ENCODE peak calls at places on chromosomes 6 and 20, in six cellular contexts. One of them, this sample, is unnamed. For H3F3A and H3K36me3, the result is how much of the 10 kb centered on the place peaks cover.

GRCh38 chr6:148760143-148760505 is 13.3 kb downstream of the UST start:
- DNase-seq in MM.1S: no peak
- DNase-seq in PC-9: no peak
- DNase-seq in neural progenitor cell: no peak
- DNase-seq in GM23338: no peak
- DNase-seq in PC-3: no peak
- DNase-seq in this sample: peak

GRCh38 chr6:14655201-14655988 is 537.8 kb downstream of the CD83 start:
- DNase-seq in PC-9: no peak
- DNase-seq in GM23338: no peak
- DNase-seq in PC-3: no peak
- DNase-seq in neural progenitor cell: no peak
- DNase-seq in MM.1S: peak
- DNase-seq in this sample: no peak

GRCh38 chr20:60256811-60257210 is 298.6 kb downstream of the CDH26 start:
- DNase-seq in MM.1S: no peak
- DNase-seq in PC-9: no peak
- DNase-seq in PC-3: no peak
- DNase-seq in GM23338: no peak
- DNase-seq in neural progenitor cell: no peak
- DNase-seq in this sample: no peak

GRCh38 chr20:59082077-59082740 is 39.6 kb upstream of the PRELID3B start:
- DNase-seq in neural progenitor cell: no peak
- DNase-seq in MM.1S: no peak
- DNase-seq in GM23338: peak
- DNase-seq in PC-3: peak
- DNase-seq in PC-9: peak
- DNase-seq in this sample: peak

GRCh38 chr20:1861347-1861987 is 33.7 kb upstream of the SIRPA start:
- DNase-seq in GM23338: no peak
- DNase-seq in MM.1S: no peak
- DNase-seq in PC-9: no peak
- DNase-seq in PC-3: no peak
- DNase-seq in neural progenitor cell: no peak
- DNase-seq in this sample: peak

GRCh38 chr6:138692978-138693909 is 80.3 kb upstream of the CCDC28A start:
- DNase-seq in neural progenitor cell: peak
- DNase-seq in GM23338: peak
- DNase-seq in MM.1S: peak
- DNase-seq in PC-9: peak
- DNase-seq in PC-3: peak
- DNase-seq in this sample: peak

GRCh38 chr6:44094403-44095242 is 32.6 kb downstream of the MRPL14 start:
- DNase-seq in PC-3: no peak
- DNase-seq in MM.1S: no peak
- DNase-seq in PC-9: no peak
- DNase-seq in neural progenitor cell: no peak
- DNase-seq in GM23338: no peak
- DNase-seq in this sample: no peak

GRCh38 chr6:335146-335545 is 42.9 kb downstream of the DUSP22 start:
- DNase-seq in MM.1S: no peak
- DNase-seq in PC-9: no peak
- DNase-seq in GM23338: no peak
- DNase-seq in neural progenitor cell: no peak
- DNase-seq in PC-3: no peak
- DNase-seq in this sample: no peak

GRCh38 chr6:28137458-28138020 is 4.1 kb upstream of the ZKSCAN8 start:
- DNase-seq in PC-3: no peak
- DNase-seq in PC-9: no peak
- DNase-seq in GM23338: no peak
- DNase-seq in neural progenitor cell: no peak
- DNase-seq in MM.1S: peak
- DNase-seq in this sample: peak

GRCh38 chr20:40892642-40893041 is 136.0 kb upstream of the TOP1 start:
- DNase-seq in PC-3: peak
- DNase-seq in GM23338: peak
- DNase-seq in MM.1S: no peak
- DNase-seq in PC-9: no peak
- DNase-seq in neural progenitor cell: no peak
- DNase-seq in this sample: no peak

GRCh38 chr6:108736832-108737231 is 111.4 kb upstream of the ARMC2 start:
- DNase-seq in neural progenitor cell: no peak
- DNase-seq in PC-3: peak
- DNase-seq in PC-9: peak
- DNase-seq in MM.1S: no peak
- DNase-seq in GM23338: peak
- DNase-seq in this sample: peak

GRCh38 chr6:129889580-129889979 is 28.5 kb upstream of the TMEM244 start:
- DNase-seq in neural progenitor cell: no peak
- DNase-seq in PC-3: peak
- DNase-seq in MM.1S: no peak
- DNase-seq in GM23338: no peak
- DNase-seq in PC-9: peak
- DNase-seq in this sample: peak

GRCh38 chr6:169092375-169092774 is 161.3 kb downstream of the THBS2 start:
- DNase-seq in MM.1S: no peak
- DNase-seq in PC-9: no peak
- DNase-seq in GM23338: no peak
- DNase-seq in PC-3: peak
- DNase-seq in neural progenitor cell: no peak
- DNase-seq in this sample: peak

GRCh38 chr6:154528286-154528915 is 17.9 kb upstream of the CNKSR3 start:
- DNase-seq in GM23338: no peak
- DNase-seq in PC-3: no peak
- DNase-seq in neural progenitor cell: no peak
- DNase-seq in PC-9: no peak
- DNase-seq in MM.1S: no peak
- DNase-seq in this sample: no peak

GRCh38 chr20:24772667-24773066 is 176.4 kb upstream of the CST7 start:
- DNase-seq in PC-3: no peak
- DNase-seq in GM23338: no peak
- DNase-seq in neural progenitor cell: no peak
- DNase-seq in MM.1S: no peak
- DNase-seq in PC-9: no peak
- DNase-seq in this sample: no peak

GRCh38 chr6:98487612-98488011 is 346.8 kb upstream of the POU3F2 start:
- DNase-seq in MM.1S: no peak
- DNase-seq in GM23338: peak
- DNase-seq in PC-9: no peak
- DNase-seq in neural progenitor cell: peak
- DNase-seq in PC-3: no peak
- DNase-seq in this sample: no peak

GRCh38 chr20:62830251-62830650 is 13.4 kb downstream of the COL9A3 start:
- DNase-seq in PC-9: no peak
- DNase-seq in neural progenitor cell: no peak
- DNase-seq in MM.1S: no peak
- DNase-seq in PC-3: no peak
- DNase-seq in GM23338: no peak
- DNase-seq in this sample: no peak

GRCh38 chr20:32509639-32510066 is 75.5 kb downstream of the NOL4L start:
- DNase-seq in neural progenitor cell: no peak
- DNase-seq in PC-9: no peak
- DNase-seq in PC-3: peak
- DNase-seq in GM23338: no peak
- DNase-seq in MM.1S: peak
- DNase-seq in this sample: no peak

GRCh38 chr6:159107451-159108260 is 61.5 kb upstream of the FNDC1 start:
- DNase-seq in neural progenitor cell: no peak
- DNase-seq in PC-9: no peak
- DNase-seq in MM.1S: peak
- DNase-seq in GM23338: no peak
- DNase-seq in PC-3: no peak
- DNase-seq in this sample: no peak

GRCh38 chr20:5863040-5863811 is 87.1 kb downstream of the TRMT6 start:
- DNase-seq in GM23338: no peak
- DNase-seq in neural progenitor cell: no peak
- DNase-seq in MM.1S: no peak
- DNase-seq in PC-9: no peak
- DNase-seq in PC-3: peak
- DNase-seq in this sample: peak

GRCh38 chr6:9543649-9544048 is 871.2 kb downstream of the TFAP2A start:
- DNase-seq in PC-3: no peak
- DNase-seq in GM23338: peak
- DNase-seq in neural progenitor cell: no peak
- DNase-seq in PC-9: no peak
- DNase-seq in MM.1S: no peak
- DNase-seq in this sample: no peak

DNA sequence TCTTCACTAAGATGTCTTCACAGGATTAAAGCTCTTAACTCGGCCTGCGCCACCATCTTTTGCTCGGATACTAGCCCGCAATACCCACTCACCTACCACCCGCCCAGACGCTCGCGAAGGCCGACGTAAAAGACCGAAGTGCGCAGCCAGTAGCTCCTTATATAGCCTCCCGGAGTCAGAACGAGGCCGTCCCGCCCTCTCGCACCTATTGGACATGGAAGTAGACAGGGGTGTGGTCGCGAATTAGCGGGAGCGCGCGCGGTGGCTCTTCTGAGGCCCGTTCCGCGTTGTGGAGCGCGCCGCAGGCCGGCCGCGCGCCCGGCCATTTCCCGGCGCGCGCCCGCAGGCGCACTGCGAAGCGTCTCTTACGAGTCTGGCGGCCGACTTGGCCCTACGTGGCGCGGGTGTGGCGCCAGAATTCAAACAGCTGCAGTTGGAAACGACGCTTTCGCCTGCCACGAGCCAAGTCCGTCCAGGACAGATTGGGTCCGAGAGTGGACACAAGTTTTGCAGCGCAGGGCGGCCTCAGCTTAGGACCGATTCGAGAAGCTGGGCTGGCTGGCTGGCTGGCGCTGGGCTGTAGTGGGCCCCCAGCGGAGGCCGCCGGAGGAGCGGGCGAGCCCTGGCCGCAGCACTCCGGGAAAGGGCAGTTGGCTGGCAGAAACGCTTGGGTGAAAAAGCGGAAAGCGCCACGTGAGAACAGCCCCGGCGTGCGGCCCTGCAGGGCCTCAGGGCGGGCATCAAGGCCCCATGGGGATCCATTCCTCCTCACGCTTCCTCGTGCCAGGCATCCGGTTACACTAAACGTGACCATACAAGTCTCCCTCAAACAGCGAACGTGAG is 36.1 kb upstream of the SYNCRIP start:
- DNase-seq in neural progenitor cell: peak
- DNase-seq in PC-9: peak
- DNase-seq in MM.1S: peak
- DNase-seq in PC-3: peak
- DNase-seq in GM23338: peak
- DNase-seq in this sample: peak
- H3F3A ChIP-seq in neural progenitor cell: half or more
- H3F3A ChIP-seq in PC-9: half or more
- H3F3A ChIP-seq in MM.1S: half or more
- H3F3A ChIP-seq in PC-3: under half
- H3F3A ChIP-seq in GM23338: under half
- H3F3A ChIP-seq in this sample: half or more

DNA sequence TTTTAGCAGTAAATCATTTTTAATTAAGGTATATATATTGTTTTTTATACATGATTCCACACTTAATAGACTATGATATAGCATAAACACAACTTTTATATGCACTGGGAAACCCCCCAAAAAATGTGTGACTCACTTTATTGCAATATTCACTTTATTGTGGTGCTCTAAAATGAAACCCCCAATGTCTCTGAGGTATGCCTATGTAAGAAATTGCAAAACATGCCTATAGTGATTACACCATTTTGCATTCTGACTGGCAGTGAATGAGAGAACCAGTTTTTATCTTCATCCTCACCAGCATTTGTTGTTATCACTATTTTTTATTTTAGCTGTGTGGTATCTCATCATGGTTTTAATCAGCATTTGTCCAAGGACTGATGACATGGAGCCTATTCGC is 8.5 kb upstream of the CST11 start:
- DNase-seq in PC-3: no peak
- DNase-seq in MM.1S: no peak
- DNase-seq in PC-9: no peak
- DNase-seq in GM23338: no peak
- DNase-seq in neural progenitor cell: no peak
- DNase-seq in this sample: no peak
- H3K36me3 ChIP-seq in PC-3: under half
- H3K36me3 ChIP-seq in MM.1S: under half
- H3K36me3 ChIP-seq in PC-9: under half
- H3K36me3 ChIP-seq in GM23338: under half
- H3K36me3 ChIP-seq in neural progenitor cell: under half
- H3K36me3 ChIP-seq in this sample: under half

DNA sequence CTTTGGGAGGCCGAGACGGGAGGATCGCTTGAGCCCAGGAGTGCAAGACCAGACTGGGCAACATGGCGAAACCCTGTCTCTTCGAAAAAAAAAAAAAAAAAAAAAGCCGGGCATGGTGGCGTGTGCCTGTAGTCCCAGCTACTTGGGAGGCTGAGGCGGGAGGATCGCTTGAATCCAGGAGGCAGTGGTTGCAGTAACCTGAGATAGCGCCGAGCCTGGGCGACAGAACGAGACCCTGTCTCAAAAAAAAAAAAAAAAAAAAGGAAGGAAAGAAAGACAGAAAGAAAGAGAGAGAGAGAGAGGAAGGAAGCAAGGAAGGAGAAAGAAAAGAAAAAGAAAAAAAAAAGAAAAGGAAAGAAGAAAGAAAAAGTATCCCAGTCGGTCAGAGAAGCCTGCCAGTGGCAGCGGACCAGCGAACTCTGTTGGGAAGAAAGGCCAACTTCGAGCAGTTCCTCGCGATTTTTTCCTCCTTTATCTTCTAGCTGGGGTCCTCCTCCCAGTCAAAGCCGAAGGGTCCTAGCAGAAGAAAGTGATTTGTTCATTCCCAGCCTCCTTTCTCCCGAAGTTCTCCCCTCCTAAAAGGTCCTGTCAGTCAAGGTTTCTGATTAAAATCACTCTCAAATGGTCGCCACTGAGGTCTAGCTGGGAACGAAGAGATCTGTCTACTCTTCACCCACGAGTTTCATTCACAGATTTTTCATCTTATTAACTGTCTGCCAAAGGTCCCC is 2.4 kb upstream of the SYCP2L start:
- DNase-seq in PC-9: no peak
- DNase-seq in GM23338: peak
- DNase-seq in neural progenitor cell: peak
- DNase-seq in MM.1S: no peak
- DNase-seq in PC-3: no peak
- DNase-seq in this sample: no peak
- TF ChIP-seq EZH2 in PC-9: no peak
- TF ChIP-seq EZH2 in GM23338: no peak
- TF ChIP-seq EZH2 in neural progenitor cell: peak
- TF ChIP-seq EZH2 in MM.1S: no peak
- TF ChIP-seq EZH2 in PC-3: no peak
- TF ChIP-seq EZH2 in this sample: no peak

GRCh38 chr6:105593056-105593455 is 190.2 kb upstream of the PREP start:
- DNase-seq in MM.1S: no peak
- DNase-seq in PC-3: peak
- DNase-seq in neural progenitor cell: no peak
- DNase-seq in PC-9: no peak
- DNase-seq in GM23338: no peak
- DNase-seq in this sample: peak

GRCh38 chr6:105594272-105594671 is 191.4 kb upstream of the PREP start:
- DNase-seq in PC-3: no peak
- DNase-seq in GM23338: no peak
- DNase-seq in neural progenitor cell: no peak
- DNase-seq in PC-9: no peak
- DNase-seq in MM.1S: peak
- DNase-seq in this sample: no peak

GRCh38 chr6:105592329-105592728 is 189.4 kb upstream of the PREP start:
- DNase-seq in PC-3: peak
- DNase-seq in MM.1S: no peak
- DNase-seq in PC-9: peak
- DNase-seq in GM23338: no peak
- DNase-seq in neural progenitor cell: no peak
- DNase-seq in this sample: peak

GRCh38 chr6:105594821-105595220 is 191.9 kb upstream of the PREP start:
- DNase-seq in MM.1S: no peak
- DNase-seq in GM23338: no peak
- DNase-seq in neural progenitor cell: no peak
- DNase-seq in PC-9: peak
- DNase-seq in PC-3: peak
- DNase-seq in this sample: peak

GRCh38 chr6:105593805-105594231 is 190.9 kb upstream of the PREP start:
- DNase-seq in GM23338: no peak
- DNase-seq in PC-3: no peak
- DNase-seq in PC-9: no peak
- DNase-seq in MM.1S: no peak
- DNase-seq in neural progenitor cell: no peak
- DNase-seq in this sample: peak
- H3F3A ChIP-seq in GM23338: under half
- H3F3A ChIP-seq in PC-3: under half
- H3F3A ChIP-seq in PC-9: under half
- H3F3A ChIP-seq in MM.1S: under half
- H3F3A ChIP-seq in neural progenitor cell: under half
- H3F3A ChIP-seq in this sample: under half

This sample was measured in GM23248.